ENCODE peak calls at places on chromosome 1, in six cellular contexts. U, E, P, N, Y and W are unnamed samples.

GRCh38 chr1:241532173-241532553 is at the start of gene KMO:
- ATAC-seq in N (peak), U (no peak), Y (peak), P (peak), E (peak), W (no peak)

GRCh38 chr1:151728151-151728711 is 6.9 kb downstream of the RIIAD1 start:
- ATAC-seq in P (no peak), N (no peak), E (peak), Y (no peak), U (no peak), W (peak)

GRCh38 chr1:89938171-89939055 is 56.5 kb upstream of the ZNF326 start:
- ATAC-seq in N (no peak), P (no peak), U (no peak), Y (no peak), E (no peak), W (no peak)

GRCh38 chr1:23736437-23737134 is 6.7 kb upstream of the ELOA start:
- ATAC-seq in N (no peak), U (no peak), Y (no peak), E (no peak), P (no peak), W (no peak)

GRCh38 chr1:29953938-29954337 is 717.6 kb downstream of the PTPRU start:
- ATAC-seq in P (no peak), E (no peak), N (no peak), Y (no peak), U (no peak), W (no peak)

GRCh38 chr1:17393225-17393624 is 21.2 kb downstream of the PADI6 start:
- ATAC-seq in Y (no peak), N (no peak), P (no peak), E (no peak), U (no peak), W (no peak)

GRCh38 chr1:29136463-29136915 is 12.8 kb upstream of the TMEM200B start:
- ATAC-seq in P (no peak), U (no peak), Y (peak), N (no peak), E (no peak), W (no peak)

GRCh38 chr1:158323866-158324265 is 7.5 kb downstream of the CD1B start:
- ATAC-seq in Y (no peak), N (no peak), U (no peak), E (no peak), P (no peak), W (no peak)

GRCh38 chr1:170695955-170696590 is 32.1 kb downstream of the PRRX1 start:
- ATAC-seq in E (peak), P (no peak), U (no peak), N (no peak), Y (no peak), W (no peak)

GRCh38 chr1:229117664-229118300 is 153.1 kb upstream of the RAB4A start:
- ATAC-seq in U (no peak), Y (peak), N (no peak), E (no peak), P (peak), W (peak)

GRCh38 chr1:191343816-191344215 is 814.4 kb upstream of the RGS18 start:
- ATAC-seq in U (no peak), Y (peak), N (no peak), E (no peak), P (no peak), W (peak)